ENCODE peak calls at places on chromosome 4, in ten cellular contexts. One of them, this sample, is unnamed.
A peak's percentile ranks its signal among the peaks of the same experiment; 100 is the strongest.

GRCh38 chr4:113627321-113627720 is 134.2 kb downstream of the CAMK2D start:
- DNase-seq in ACHN: no peak
- DNase-seq in EH: no peak
- DNase-seq in A172: no peak
- DNase-seq in tibial artery: no peak
- DNase-seq in stimulated activated CD8-positive, alpha-beta memory T cell treated with anti-CD3 and anti-CD28 coated beads, Interleukin-7, amount 100 ng/mL, for 24 hours: no peak
- DNase-seq in progenitor cell of endocrine pancreas: no peak
- DNase-seq in B cell: no peak
- DNase-seq in HT-29: no peak
- DNase-seq in T-helper 2 cell: no peak
- DNase-seq in this sample: no peak

GRCh38 chr4:114087596-114088230 is 108.3 kb upstream of the ARSJ start:
- DNase-seq in A172: peak; percentile 43
- DNase-seq in ACHN: peak; percentile 8
- DNase-seq in progenitor cell of endocrine pancreas: no peak
- DNase-seq in T-helper 2 cell: no peak
- DNase-seq in tibial artery: no peak
- DNase-seq in B cell: no peak
- DNase-seq in stimulated activated CD8-positive, alpha-beta memory T cell treated with anti-CD3 and anti-CD28 coated beads, Interleukin-7, amount 100 ng/mL, for 24 hours: no peak
- DNase-seq in EH: peak; percentile 93
- DNase-seq in HT-29: no peak
- DNase-seq in this sample: no peak

GRCh38 chr4:7909966-7910720 is 29.5 kb downstream of the AFAP1 start:
- DNase-seq in progenitor cell of endocrine pancreas: no peak
- DNase-seq in T-helper 2 cell: no peak
- DNase-seq in ACHN: no peak
- DNase-seq in tibial artery: no peak
- DNase-seq in stimulated activated CD8-positive, alpha-beta memory T cell treated with anti-CD3 and anti-CD28 coated beads, Interleukin-7, amount 100 ng/mL, for 24 hours: no peak
- DNase-seq in HT-29: no peak
- DNase-seq in B cell: no peak
- DNase-seq in A172: no peak
- DNase-seq in EH: peak; percentile 49
- DNase-seq in this sample: no peak

GRCh38 chr4:86921608-86922252 is 13.1 kb upstream of the AFF1 start:
- DNase-seq in T-helper 2 cell: no peak
- DNase-seq in B cell: no peak
- DNase-seq in tibial artery: no peak
- DNase-seq in A172: no peak
- DNase-seq in progenitor cell of endocrine pancreas: no peak
- DNase-seq in ACHN: no peak
- DNase-seq in stimulated activated CD8-positive, alpha-beta memory T cell treated with anti-CD3 and anti-CD28 coated beads, Interleukin-7, amount 100 ng/mL, for 24 hours: no peak
- DNase-seq in HT-29: no peak
- DNase-seq in EH: peak; percentile 48
- DNase-seq in this sample: no peak

GRCh38 chr4:104451573-104451972 is 43.1 kb downstream of the CXXC4 start:
- DNase-seq in stimulated activated CD8-positive, alpha-beta memory T cell treated with anti-CD3 and anti-CD28 coated beads, Interleukin-7, amount 100 ng/mL, for 24 hours: no peak
- DNase-seq in tibial artery: no peak
- DNase-seq in HT-29: peak; percentile 32
- DNase-seq in B cell: no peak
- DNase-seq in T-helper 2 cell: no peak
- DNase-seq in EH: no peak
- DNase-seq in progenitor cell of endocrine pancreas: no peak
- DNase-seq in ACHN: peak; percentile 4
- DNase-seq in A172: no peak
- DNase-seq in this sample: no peak

GRCh38 chr4:55397521-55398321 is 2.0 kb downstream of the TMEM165 start:
- DNase-seq in ACHN: peak; percentile 41
- DNase-seq in stimulated activated CD8-positive, alpha-beta memory T cell treated with anti-CD3 and anti-CD28 coated beads, Interleukin-7, amount 100 ng/mL, for 24 hours: no peak
- DNase-seq in B cell: no peak
- DNase-seq in A172: no peak
- DNase-seq in EH: peak; percentile 73
- DNase-seq in tibial artery: no peak
- DNase-seq in T-helper 2 cell: peak; percentile 23
- DNase-seq in HT-29: peak; percentile 48
- DNase-seq in progenitor cell of endocrine pancreas: no peak
- DNase-seq in this sample: no peak

GRCh38 chr4:174713821-174714220 is 115.2 kb downstream of the GLRA3 start:
- DNase-seq in stimulated activated CD8-positive, alpha-beta memory T cell treated with anti-CD3 and anti-CD28 coated beads, Interleukin-7, amount 100 ng/mL, for 24 hours: no peak
- DNase-seq in EH: no peak
- DNase-seq in B cell: no peak
- DNase-seq in progenitor cell of endocrine pancreas: no peak
- DNase-seq in T-helper 2 cell: no peak
- DNase-seq in tibial artery: no peak
- DNase-seq in HT-29: no peak
- DNase-seq in A172: no peak
- DNase-seq in ACHN: no peak
- DNase-seq in this sample: no peak

GRCh38 chr4:150033937-150034336 is 44.3 kb upstream of the DCLK2 start:
- DNase-seq in progenitor cell of endocrine pancreas: no peak
- DNase-seq in EH: peak; percentile 46
- DNase-seq in tibial artery: no peak
- DNase-seq in stimulated activated CD8-positive, alpha-beta memory T cell treated with anti-CD3 and anti-CD28 coated beads, Interleukin-7, amount 100 ng/mL, for 24 hours: no peak
- DNase-seq in B cell: no peak
- DNase-seq in ACHN: no peak
- DNase-seq in T-helper 2 cell: no peak
- DNase-seq in HT-29: peak; percentile 14
- DNase-seq in A172: peak; percentile 25
- DNase-seq in this sample: no peak

GRCh38 chr4:105666693-105667092 is 41.8 kb downstream of the INTS12 start:
- DNase-seq in EH: peak; percentile 9
- DNase-seq in progenitor cell of endocrine pancreas: no peak
- DNase-seq in B cell: no peak
- DNase-seq in A172: peak; percentile 29
- DNase-seq in stimulated activated CD8-positive, alpha-beta memory T cell treated with anti-CD3 and anti-CD28 coated beads, Interleukin-7, amount 100 ng/mL, for 24 hours: no peak
- DNase-seq in ACHN: peak; percentile 25
- DNase-seq in HT-29: peak; percentile 55
- DNase-seq in tibial artery: no peak
- DNase-seq in T-helper 2 cell: peak; percentile 8
- DNase-seq in this sample: no peak

GRCh38 chr4:65918217-65918616 is 247.9 kb upstream of the EPHA5 start:
- DNase-seq in B cell: no peak
- DNase-seq in HT-29: no peak
- DNase-seq in stimulated activated CD8-positive, alpha-beta memory T cell treated with anti-CD3 and anti-CD28 coated beads, Interleukin-7, amount 100 ng/mL, for 24 hours: no peak
- DNase-seq in T-helper 2 cell: no peak
- DNase-seq in tibial artery: no peak
- DNase-seq in A172: no peak
- DNase-seq in EH: peak; percentile 24
- DNase-seq in ACHN: no peak
- DNase-seq in progenitor cell of endocrine pancreas: no peak
- DNase-seq in this sample: no peak

GRCh38 chr4:143357161-143357845 is 20.6 kb downstream of the GAB1 start:
- DNase-seq in B cell: no peak
- DNase-seq in T-helper 2 cell: peak; percentile 36
- DNase-seq in tibial artery: no peak
- DNase-seq in HT-29: peak; percentile 67
- DNase-seq in A172: no peak
- DNase-seq in EH: no peak
- DNase-seq in ACHN: no peak
- DNase-seq in stimulated activated CD8-positive, alpha-beta memory T cell treated with anti-CD3 and anti-CD28 coated beads, Interleukin-7, amount 100 ng/mL, for 24 hours: no peak
- DNase-seq in progenitor cell of endocrine pancreas: no peak
- DNase-seq in this sample: no peak

GRCh38 chr4:125070869-125071268 is 243.9 kb upstream of the FAT4 start:
- DNase-seq in tibial artery: no peak
- DNase-seq in EH: no peak
- DNase-seq in progenitor cell of endocrine pancreas: no peak
- DNase-seq in ACHN: no peak
- DNase-seq in stimulated activated CD8-positive, alpha-beta memory T cell treated with anti-CD3 and anti-CD28 coated beads, Interleukin-7, amount 100 ng/mL, for 24 hours: no peak
- DNase-seq in B cell: no peak
- DNase-seq in HT-29: peak; percentile 51
- DNase-seq in A172: no peak
- DNase-seq in T-helper 2 cell: no peak
- DNase-seq in this sample: no peak

GRCh38 chr4:18536420-18536819 is 514.9 kb upstream of the LCORL start:
- DNase-seq in A172: no peak
- DNase-seq in tibial artery: no peak
- DNase-seq in ACHN: no peak
- DNase-seq in B cell: no peak
- DNase-seq in T-helper 2 cell: no peak
- DNase-seq in EH: no peak
- DNase-seq in progenitor cell of endocrine pancreas: no peak
- DNase-seq in stimulated activated CD8-positive, alpha-beta memory T cell treated with anti-CD3 and anti-CD28 coated beads, Interleukin-7, amount 100 ng/mL, for 24 hours: no peak
- DNase-seq in HT-29: no peak
- DNase-seq in this sample: no peak

GRCh38 chr4:54254915-54255246 is 25.8 kb downstream of the PDGFRA start:
- DNase-seq in EH: no peak
- DNase-seq in T-helper 2 cell: no peak
- DNase-seq in HT-29: no peak
- DNase-seq in A172: no peak
- DNase-seq in B cell: no peak
- DNase-seq in ACHN: no peak
- DNase-seq in tibial artery: no peak
- DNase-seq in progenitor cell of endocrine pancreas: no peak
- DNase-seq in stimulated activated CD8-positive, alpha-beta memory T cell treated with anti-CD3 and anti-CD28 coated beads, Interleukin-7, amount 100 ng/mL, for 24 hours: no peak
- DNase-seq in this sample: no peak

GRCh38 chr4:48196758-48197504 is 62.9 kb upstream of the TXK start:
- DNase-seq in ACHN: no peak
- DNase-seq in A172: no peak
- DNase-seq in EH: no peak
- DNase-seq in progenitor cell of endocrine pancreas: no peak
- DNase-seq in tibial artery: no peak
- DNase-seq in B cell: no peak
- DNase-seq in stimulated activated CD8-positive, alpha-beta memory T cell treated with anti-CD3 and anti-CD28 coated beads, Interleukin-7, amount 100 ng/mL, for 24 hours: no peak
- DNase-seq in T-helper 2 cell: no peak
- DNase-seq in HT-29: no peak
- DNase-seq in this sample: no peak

GRCh38 chr4:97942137-97942536 is 201.1 kb downstream of the STPG2 start:
- DNase-seq in ACHN: no peak
- DNase-seq in T-helper 2 cell: no peak
- DNase-seq in HT-29: no peak
- DNase-seq in tibial artery: no peak
- DNase-seq in progenitor cell of endocrine pancreas: no peak
- DNase-seq in B cell: no peak
- DNase-seq in A172: peak; percentile 1
- DNase-seq in EH: no peak
- DNase-seq in stimulated activated CD8-positive, alpha-beta memory T cell treated with anti-CD3 and anti-CD28 coated beads, Interleukin-7, amount 100 ng/mL, for 24 hours: no peak
- DNase-seq in this sample: no peak

GRCh38 chr4:140242357-140243284 is 88.6 kb upstream of the MAML3 start:
- DNase-seq in progenitor cell of endocrine pancreas: no peak
- DNase-seq in tibial artery: no peak
- DNase-seq in EH: no peak
- DNase-seq in T-helper 2 cell: peak; percentile 61
- DNase-seq in HT-29: no peak
- DNase-seq in stimulated activated CD8-positive, alpha-beta memory T cell treated with anti-CD3 and anti-CD28 coated beads, Interleukin-7, amount 100 ng/mL, for 24 hours: no peak
- DNase-seq in B cell: peak; percentile 52
- DNase-seq in ACHN: no peak
- DNase-seq in A172: no peak
- DNase-seq in this sample: peak; percentile 10

GRCh38 chr4:155966171-155966570 is 12.5 kb upstream of the CTSO start:
- DNase-seq in B cell: no peak
- DNase-seq in T-helper 2 cell: no peak
- DNase-seq in stimulated activated CD8-positive, alpha-beta memory T cell treated with anti-CD3 and anti-CD28 coated beads, Interleukin-7, amount 100 ng/mL, for 24 hours: no peak
- DNase-seq in A172: no peak
- DNase-seq in tibial artery: no peak
- DNase-seq in EH: no peak
- DNase-seq in HT-29: no peak
- DNase-seq in progenitor cell of endocrine pancreas: no peak
- DNase-seq in ACHN: no peak
- DNase-seq in this sample: no peak

GRCh38 chr4:88211473-88212252 is 53.2 kb upstream of the ABCG2 start:
- DNase-seq in EH: peak; percentile 62
- DNase-seq in stimulated activated CD8-positive, alpha-beta memory T cell treated with anti-CD3 and anti-CD28 coated beads, Interleukin-7, amount 100 ng/mL, for 24 hours: peak; percentile 4
- DNase-seq in A172: peak; percentile 51
- DNase-seq in T-helper 2 cell: peak; percentile 45
- DNase-seq in progenitor cell of endocrine pancreas: peak; percentile 33
- DNase-seq in tibial artery: no peak
- DNase-seq in ACHN: peak; percentile 59
- DNase-seq in B cell: peak; percentile 58
- DNase-seq in HT-29: peak; percentile 91
- DNase-seq in this sample: peak; percentile 28

GRCh38 chr4:73621357-73621756 is 1.1 kb upstream of the RASSF6 start:
- DNase-seq in A172: no peak
- DNase-seq in tibial artery: no peak
- DNase-seq in EH: no peak
- DNase-seq in B cell: no peak
- DNase-seq in stimulated activated CD8-positive, alpha-beta memory T cell treated with anti-CD3 and anti-CD28 coated beads, Interleukin-7, amount 100 ng/mL, for 24 hours: no peak
- DNase-seq in HT-29: no peak
- DNase-seq in ACHN: no peak
- DNase-seq in T-helper 2 cell: no peak
- DNase-seq in progenitor cell of endocrine pancreas: no peak
- DNase-seq in this sample: no peak

GRCh38 chr4:7140692-7141069 is 51.7 kb upstream of the SORCS2 start:
- DNase-seq in T-helper 2 cell: no peak
- DNase-seq in stimulated activated CD8-positive, alpha-beta memory T cell treated with anti-CD3 and anti-CD28 coated beads, Interleukin-7, amount 100 ng/mL, for 24 hours: no peak
- DNase-seq in tibial artery: no peak
- DNase-seq in EH: no peak
- DNase-seq in ACHN: no peak
- DNase-seq in progenitor cell of endocrine pancreas: no peak
- DNase-seq in HT-29: no peak
- DNase-seq in A172: no peak
- DNase-seq in B cell: no peak
- DNase-seq in this sample: no peak

GRCh38 chr4:7375427-7375826 is 59.3 kb downstream of the PSAPL1 start:
- DNase-seq in progenitor cell of endocrine pancreas: no peak
- DNase-seq in T-helper 2 cell: no peak
- DNase-seq in B cell: peak; percentile 34
- DNase-seq in tibial artery: no peak
- DNase-seq in stimulated activated CD8-positive, alpha-beta memory T cell treated with anti-CD3 and anti-CD28 coated beads, Interleukin-7, amount 100 ng/mL, for 24 hours: no peak
- DNase-seq in HT-29: no peak
- DNase-seq in ACHN: no peak
- DNase-seq in A172: no peak
- DNase-seq in EH: no peak
- DNase-seq in this sample: no peak

GRCh38 chr4:41359069-41359769 is 102.5 kb downstream of the UCHL1 start:
- DNase-seq in A172: no peak
- DNase-seq in T-helper 2 cell: no peak
- DNase-seq in ACHN: no peak
- DNase-seq in EH: no peak
- DNase-seq in tibial artery: no peak
- DNase-seq in HT-29: peak; percentile 34
- DNase-seq in B cell: no peak
- DNase-seq in stimulated activated CD8-positive, alpha-beta memory T cell treated with anti-CD3 and anti-CD28 coated beads, Interleukin-7, amount 100 ng/mL, for 24 hours: no peak
- DNase-seq in progenitor cell of endocrine pancreas: no peak
- DNase-seq in this sample: no peak

GRCh38 chr4:98311656-98312055 is 50.5 kb downstream of the RAP1GDS1 start:
- DNase-seq in A172: no peak
- DNase-seq in B cell: no peak
- DNase-seq in T-helper 2 cell: no peak
- DNase-seq in ACHN: no peak
- DNase-seq in progenitor cell of endocrine pancreas: no peak
- DNase-seq in stimulated activated CD8-positive, alpha-beta memory T cell treated with anti-CD3 and anti-CD28 coated beads, Interleukin-7, amount 100 ng/mL, for 24 hours: no peak
- DNase-seq in tibial artery: no peak
- DNase-seq in HT-29: no peak
- DNase-seq in EH: no peak
- DNase-seq in this sample: no peak

GRCh38 chr4:38190717-38191178 is 230.6 kb downstream of the PTTG2 start:
- DNase-seq in stimulated activated CD8-positive, alpha-beta memory T cell treated with anti-CD3 and anti-CD28 coated beads, Interleukin-7, amount 100 ng/mL, for 24 hours: no peak
- DNase-seq in T-helper 2 cell: no peak
- DNase-seq in progenitor cell of endocrine pancreas: no peak
- DNase-seq in A172: peak; percentile 64
- DNase-seq in B cell: no peak
- DNase-seq in tibial artery: peak; percentile 87
- DNase-seq in HT-29: no peak
- DNase-seq in EH: peak; percentile 96
- DNase-seq in ACHN: no peak
- DNase-seq in this sample: no peak

GRCh38 chr4:54998991-54999390 is 126.4 kb downstream of the KDR start:
- DNase-seq in B cell: no peak
- DNase-seq in A172: no peak
- DNase-seq in EH: peak; percentile 4
- DNase-seq in tibial artery: no peak
- DNase-seq in progenitor cell of endocrine pancreas: no peak
- DNase-seq in HT-29: peak; percentile 14
- DNase-seq in stimulated activated CD8-positive, alpha-beta memory T cell treated with anti-CD3 and anti-CD28 coated beads, Interleukin-7, amount 100 ng/mL, for 24 hours: no peak
- DNase-seq in T-helper 2 cell: no peak
- DNase-seq in ACHN: no peak
- DNase-seq in this sample: no peak

GRCh38 chr4:155657985-155658384 is 8.7 kb upstream of the GUCY1A1 start:
- DNase-seq in stimulated activated CD8-positive, alpha-beta memory T cell treated with anti-CD3 and anti-CD28 coated beads, Interleukin-7, amount 100 ng/mL, for 24 hours: no peak
- DNase-seq in B cell: no peak
- DNase-seq in T-helper 2 cell: no peak
- DNase-seq in tibial artery: no peak
- DNase-seq in progenitor cell of endocrine pancreas: no peak
- DNase-seq in HT-29: no peak
- DNase-seq in ACHN: no peak
- DNase-seq in A172: no peak
- DNase-seq in EH: no peak
- DNase-seq in this sample: no peak

GRCh38 chr4:126939401-126939800 is 693.4 kb upstream of the INTU start:
- DNase-seq in T-helper 2 cell: no peak
- DNase-seq in HT-29: no peak
- DNase-seq in A172: peak; percentile 68
- DNase-seq in progenitor cell of endocrine pancreas: no peak
- DNase-seq in EH: peak; percentile 88
- DNase-seq in stimulated activated CD8-positive, alpha-beta memory T cell treated with anti-CD3 and anti-CD28 coated beads, Interleukin-7, amount 100 ng/mL, for 24 hours: no peak
- DNase-seq in tibial artery: no peak
- DNase-seq in ACHN: no peak
- DNase-seq in B cell: no peak
- DNase-seq in this sample: no peak